ENCODE peak calls at places on chromosomes 12 and 14, in nine cellular contexts. C is GM23248, S is neural progenitor cell, K is MM.1S, B is GM23338, Y is hepatocyte, Q is SK-N-SH, N is PC-3, M is HCT116. H is an unnamed sample. For H3K4me1, the result is how much of the 10 kb centered on the place peaks cover.

GRCh38 chr12:117981267-117981666 is 12.5 kb upstream of the KSR2 start:
- DNase-seq in M (no peak), Q (no peak), B (no peak), Y (no peak), K (no peak), S (no peak), C (no peak), N (no peak), H (no peak)

GRCh38 chr12:89949457-89950195 is 241.0 kb upstream of the ATP2B1 start:
- DNase-seq in C (peak), Y (peak), Q (no peak), M (no peak), B (peak), K (no peak), N (peak), S (no peak), H (peak)

GRCh38 chr14:23055621-23056256 is 1.6 kb downstream of the CDH24 start:
- DNase-seq in C (peak), Y (peak), S (no peak), M (no peak), Q (peak), K (no peak), N (no peak), B (no peak), H (no peak)

GRCh38 chr14:81062816-81063215 is 107.4 kb downstream of the TSHR start:
- DNase-seq in M (peak), Q (peak), C (peak), K (peak), N (peak), Y (peak), S (peak), B (peak), H (peak)

GRCh38 chr14:68906439-68906838 is 72.7 kb downstream of the ACTN1 start:
- DNase-seq in K (no peak), M (no peak), C (no peak), Y (no peak), S (no peak), N (no peak), B (no peak), Q (no peak), H (no peak)

GRCh38 chr14:61625171-61625570 is 70.1 kb upstream of the HIF1A start:
- DNase-seq in Y (no peak), S (no peak), N (peak), C (peak), M (no peak), Q (no peak), B (no peak), K (no peak), H (no peak)

GRCh38 chr14:67694791-67695393 is 672 bp downstream of the RDH11 start:
- DNase-seq in Y (peak), M (peak), Q (peak), K (peak), N (peak), B (peak), S (peak), C (peak), H (peak)

GRCh38 chr12:26823391-26823790 is 9.6 kb downstream of the ITPR2 start:
- DNase-seq in B (no peak), C (peak), K (no peak), S (no peak), Q (no peak), Y (no peak), N (peak), M (no peak), H (no peak)

GRCh38 chr12:117331691-117332090 is 29.7 kb downstream of the NOS1 start:
- DNase-seq in S (no peak), C (no peak), N (peak), K (no peak), B (no peak), Y (no peak), Q (no peak), M (no peak), H (peak)

GRCh38 chr12:51183816-51184215 is 10.9 kb upstream of the TFCP2 start:
- DNase-seq in Q (peak), S (no peak), K (no peak), Y (peak), C (peak), M (no peak), B (peak), N (peak), H (no peak)

GRCh38 chr14:72154645-72155378 is 222.6 kb downstream of the RGS6 start:
- DNase-seq in K (no peak), C (no peak), M (no peak), N (no peak), Y (no peak), Q (no peak), B (no peak), S (no peak), H (no peak)

GRCh38 chr12:103505371-103506236 is 9.8 kb upstream of the C12orf42 start:
- DNase-seq in M (no peak), Y (no peak), B (no peak), Q (no peak), N (peak), K (peak), S (no peak), C (no peak), H (no peak)

GRCh38 chr12:113005759-113006158 is 27.4 kb downstream of the OAS2 start:
- DNase-seq in Y (no peak), K (no peak), S (peak), N (peak), B (peak), M (peak), C (peak), Q (peak), H (peak)

GRCh38 chr14:96772929-96773328 is 24.3 kb upstream of the VRK1 start:
- DNase-seq in N (no peak), C (no peak), S (no peak), M (no peak), Y (no peak), K (no peak), Q (no peak), B (no peak), H (no peak)

GRCh38 chr12:89384050-89384749 is 31.9 kb upstream of the DUSP6 start:
- DNase-seq in K (no peak), Y (peak), S (peak), Q (peak), N (peak), M (no peak), B (peak), C (peak), H (no peak)

GRCh38 chr12:6957151-6957701 is 6.1 kb downstream of the PTPN6 start:
- DNase-seq in S (no peak), B (no peak), C (no peak), M (no peak), N (no peak), K (no peak), Y (no peak), Q (peak), H (no peak)

GRCh38 chr14:97408937-97409860 is 612.0 kb downstream of the VRK1 start:
- DNase-seq in S (no peak), N (no peak), B (no peak), Y (no peak), C (no peak), K (peak), Q (no peak), M (no peak), H (no peak)

GRCh38 chr14:71143391-71144290 is 236.4 kb downstream of the PCNX1 start:
- DNase-seq in B (no peak), K (no peak), M (no peak), N (peak), Y (peak), S (no peak), Q (no peak), C (peak), H (no peak)

GRCh38 chr14:101088714-101089113 is 185.2 kb upstream of the RTL1 start:
- DNase-seq in S (no peak), C (no peak), N (no peak), Q (peak), Y (no peak), M (no peak), K (no peak), B (no peak), H (no peak)

GRCh38 chr12:93358058-93358457 is 19.7 kb upstream of the NUDT4 start:
- DNase-seq in B (no peak), C (no peak), Y (no peak), S (no peak), Q (no peak), K (peak), M (no peak), N (no peak), H (no peak)
- H3K4me2 ChIP-seq in B (no peak), C (no peak), Y (no peak), S (no peak), Q (no peak), K (no peak), M (no peak), N (no peak), H (no peak)

DNA sequence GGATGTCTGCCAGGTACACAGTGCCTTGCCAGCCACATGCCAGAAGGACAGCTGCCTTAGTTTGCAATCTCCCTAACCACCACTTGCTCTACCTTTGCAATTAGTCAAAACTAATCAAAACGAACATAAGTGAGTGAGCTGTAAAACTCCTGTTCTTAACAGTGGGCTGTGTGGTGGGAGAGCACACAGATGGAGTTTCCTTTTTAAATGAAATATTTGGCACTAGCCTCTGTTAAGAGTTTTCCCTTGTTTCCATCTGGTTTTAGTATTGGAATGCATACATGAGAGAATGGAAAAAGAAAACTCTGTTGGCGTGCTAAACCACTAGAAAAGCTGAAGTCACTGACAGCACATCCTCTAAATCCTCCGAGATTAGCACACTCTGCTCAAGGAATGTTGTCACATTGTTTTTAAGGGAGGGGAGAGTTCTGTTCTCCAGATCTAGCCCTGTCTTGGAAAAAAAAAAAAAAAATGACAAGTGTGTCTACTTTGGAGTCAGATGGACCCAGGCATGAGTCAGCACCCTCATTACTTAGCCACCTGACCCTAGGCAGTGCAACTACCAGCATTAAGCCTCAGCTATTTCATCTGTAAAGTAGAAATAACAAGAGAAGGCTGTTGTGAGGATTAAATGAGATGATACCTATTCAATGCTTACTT is 83.9 kb downstream of the STXBP6 start:
- DNase-seq in M (no peak), C (peak), B (no peak), Q (no peak), N (no peak), S (peak), Y (peak), K (no peak), H (no peak)
- TF ChIP-seq EZH2phosphoT487 in M (no peak), C (peak), B (no peak), Q (no peak), N (no peak), S (no peak), Y (no peak), K (no peak), H (no peak)

GRCh38 chr14:99667821-99668220 is 16.3 kb upstream of the CYP46A1 start:
- DNase-seq in B (no peak), Y (no peak), S (no peak), M (no peak), Q (no peak), N (no peak), K (no peak), C (no peak), H (peak)

GRCh38 chr14:99668307-99668997 is 15.6 kb upstream of the CYP46A1 start:
- DNase-seq in N (no peak), Q (no peak), B (no peak), S (no peak), K (no peak), Y (no peak), C (no peak), M (no peak), H (no peak)

GRCh38 chr14:99667045-99667444 is 17.1 kb upstream of the CYP46A1 start:
- DNase-seq in K (no peak), Y (no peak), N (no peak), B (no peak), M (no peak), S (no peak), Q (no peak), C (no peak), H (no peak)

GRCh38 chr14:99670361-99671229 is 13.5 kb upstream of the CYP46A1 start:
- DNase-seq in Y (no peak), K (no peak), S (no peak), B (no peak), C (peak), M (no peak), Q (no peak), N (no peak), H (no peak)

DNA sequence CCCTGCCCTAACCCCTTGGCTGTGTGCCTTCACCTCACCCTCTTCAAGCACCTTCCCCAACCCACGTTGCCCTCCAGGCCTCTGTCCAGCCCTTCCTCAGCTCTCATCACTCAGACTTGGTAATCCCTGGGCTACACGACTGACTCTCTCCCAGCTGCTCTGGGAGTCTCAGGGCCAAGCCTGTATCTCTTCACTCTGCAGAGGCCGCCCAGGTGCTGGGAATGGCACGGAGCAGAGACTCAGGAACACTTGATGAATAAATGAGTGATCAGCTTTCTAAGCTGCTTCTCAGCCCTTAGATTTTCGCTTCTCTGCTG is 15.1 kb upstream of the CYP46A1 start:
- DNase-seq in N (no peak), S (no peak), K (no peak), M (no peak), C (no peak), Y (no peak), Q (no peak), B (no peak), H (no peak)
- H3K4me1 ChIP-seq in N (under half), S (half or more), K (under half), M (under half), C (under half), Y (under half), Q (under half), B (under half), H (half or more)

GRCh38 chr14:39005044-39005736 is 97.8 kb downstream of the SEC23A start:
- DNase-seq in Y (peak), Q (no peak), N (no peak), M (no peak), B (no peak), C (no peak), S (no peak), K (no peak), H (no peak)
- H3K4me2 ChIP-seq in Y (no peak), Q (no peak), N (no peak), M (no peak), B (no peak), C (no peak), S (no peak), K (no peak), H (no peak)

GRCh38 chr12:66236969-66237368 is 48.0 kb downstream of the IRAK3 start:
- DNase-seq in C (no peak), N (no peak), B (no peak), Y (no peak), K (no peak), M (no peak), Q (no peak), S (no peak), H (no peak)
- TF ChIP-seq EZH2phosphoT487 in C (no peak), N (no peak), B (no peak), Y (no peak), K (no peak), M (no peak), Q (no peak), S (no peak), H (no peak)

GRCh38 chr14:54108481-54109471 is 152.2 kb upstream of the BMP4 start:
- DNase-seq in S (no peak), K (no peak), Q (no peak), B (no peak), Y (no peak), N (peak), C (peak), M (peak), H (no peak)

GRCh38 chr14:54105406-54105805 is 148.8 kb upstream of the BMP4 start:
- DNase-seq in Y (no peak), N (peak), K (no peak), B (no peak), Q (no peak), S (no peak), C (no peak), M (peak), H (no peak)

GRCh38 chr14:54105898-54106297 is 149.3 kb upstream of the BMP4 start:
- DNase-seq in K (no peak), N (peak), Y (peak), B (no peak), C (no peak), M (peak), S (no peak), Q (no peak), H (no peak)

GRCh38 chr14:54104746-54105145 is 148.1 kb upstream of the BMP4 start:
- DNase-seq in Y (no peak), S (no peak), K (no peak), B (no peak), C (no peak), M (no peak), N (no peak), Q (no peak), H (no peak)

GRCh38 chr14:54106802-54107377 is 150.3 kb upstream of the BMP4 start:
- DNase-seq in C (peak), K (no peak), N (peak), M (no peak), Q (no peak), Y (no peak), B (peak), S (peak), H (no peak)
- H3K4me1 ChIP-seq in C (under half), K (under half), N (half or more), M (half or more), Q (under half), Y (under half), B (under half), S (under half), H (under half)

GRCh38 chr12:127428420-127428819 is 838.5 kb upstream of the TMEM132C start:
- DNase-seq in B (no peak), Q (no peak), C (no peak), Y (no peak), S (no peak), M (no peak), N (no peak), K (no peak), H (no peak)
- H3K4me2 ChIP-seq in B (no peak), Q (no peak), C (no peak), Y (no peak), S (no peak), M (no peak), N (no peak), K (no peak), H (no peak)

DNA sequence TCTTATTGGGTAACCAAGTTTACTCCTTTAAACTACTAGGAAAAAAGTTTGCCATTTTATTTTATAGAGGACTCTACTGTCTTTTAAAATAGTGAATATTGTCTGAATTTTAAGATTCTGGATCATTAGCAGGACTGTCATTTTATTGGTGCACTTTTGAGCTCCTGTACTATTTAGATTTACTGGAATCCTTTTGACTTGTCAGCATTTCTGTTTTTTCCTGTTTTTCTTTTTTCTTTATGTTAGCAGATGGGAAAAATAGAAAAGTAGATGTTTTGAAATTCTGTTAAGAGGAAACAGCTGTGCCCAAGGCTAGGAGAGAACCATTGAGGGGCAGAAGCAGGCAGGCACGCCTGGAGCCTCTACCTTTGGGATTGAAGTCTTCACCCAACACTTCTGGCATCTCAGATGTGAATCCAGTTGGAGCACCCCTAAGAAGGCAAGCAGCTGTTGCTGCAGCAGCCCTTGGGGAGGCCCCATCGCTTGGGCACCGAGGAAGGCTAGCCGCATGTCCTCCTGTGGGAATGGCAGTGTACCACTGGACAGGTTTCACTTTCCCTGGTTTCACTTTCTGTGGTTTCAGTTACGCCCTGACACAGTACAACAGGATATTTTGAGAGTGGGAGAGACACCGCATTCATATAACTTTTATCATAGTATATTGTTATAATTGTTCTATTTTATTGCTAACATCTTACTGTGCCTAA is 11.5 kb downstream of the RIMKLB start:
- DNase-seq in S (no peak), Y (no peak), C (peak), Q (no peak), M (no peak), B (no peak), K (no peak), N (no peak), H (no peak)
- TF ChIP-seq EZH2phosphoT487 in S (no peak), Y (no peak), C (no peak), Q (no peak), M (no peak), B (no peak), K (no peak), N (no peak), H (no peak)

H was measured in OCI-LY7.